ENCODE peak calls at places on chromosomes 2 and 18, in seven cellular contexts. D is stimulated activated CD4-positive, alpha-beta T cell treated with anti-CD3 and anti-CD28 coated beads, Interleukin-4, amount 100 ng/mL, for 1 hour; S is activated CD8-positive, alpha-beta T cell treated with anti-CD3 and anti-CD28 coated beads for 36 hours; G is psoas muscle; O is NCI-H1105; C is stimulated activated CD8-positive, alpha-beta memory T cell treated with anti-CD3 and anti-CD28 coated beads, Interleukin-2, amount 100 ng/mL, for 48 hours; E is fibroblast of villous mesenchyme. W is an unnamed sample.

GRCh38 chr18:8610442-8610801 is 1.2 kb downstream of the RAB12 start:
- DNase-seq in O (no peak), D (no peak), E (peak), S (no peak), G (no peak), C (no peak), W (no peak)

GRCh38 chr2:232984451-232985207 is 28.4 kb downstream of the NGEF start:
- DNase-seq in D (no peak), S (no peak), O (no peak), G (no peak), C (no peak), E (no peak), W (no peak)

GRCh38 chr18:62281684-62282083 is 43.4 kb upstream of the TNFRSF11A start:
- DNase-seq in D (no peak), C (no peak), S (no peak), E (peak), G (no peak), O (no peak), W (no peak)

GRCh38 chr2:189096769-189097447 is 82.7 kb downstream of the COL5A2 start:
- DNase-seq in D (no peak), E (peak), S (no peak), O (no peak), G (no peak), C (no peak), W (peak)

GRCh38 chr2:48043746-48044145 is 137.4 kb upstream of the FBXO11 start:
- DNase-seq in O (no peak), D (no peak), S (no peak), E (no peak), G (no peak), C (no peak), W (no peak)

GRCh38 chr2:135744761-135745314 is 3.2 kb downstream of the UBXN4 start:
- DNase-seq in C (peak), E (peak), S (peak), D (peak), O (no peak), G (no peak), W (peak)

GRCh38 chr2:3642521-3643215 is 15.3 kb upstream of the ALLC start:
- DNase-seq in O (no peak), E (no peak), C (no peak), G (peak), D (no peak), S (no peak), W (no peak)

GRCh38 chr2:65465857-65466256 is 33.5 kb upstream of the SPRED2 start:
- DNase-seq in C (no peak), E (no peak), O (no peak), D (no peak), G (no peak), S (no peak), W (no peak)

GRCh38 chr18:44937985-44938384 is 257.3 kb downstream of the SETBP1 start:
- DNase-seq in O (peak), D (no peak), C (no peak), E (no peak), G (no peak), S (no peak), W (peak)

GRCh38 chr2:31334311-31335026 is 80.1 kb downstream of the XDH start:
- DNase-seq in G (no peak), E (no peak), O (no peak), D (no peak), C (no peak), S (no peak), W (no peak)

GRCh38 chr2:241025639-241026038 is 27.2 kb downstream of the SNED1 start:
- DNase-seq in S (no peak), C (no peak), E (no peak), O (no peak), G (no peak), D (no peak), W (no peak)

GRCh38 chr2:21228041-21228895 is 104.5 kb downstream of the TDRD15 start:
- DNase-seq in S (no peak), D (no peak), E (no peak), C (no peak), G (no peak), O (no peak), W (no peak)

GRCh38 chr2:234091883-234092282 is 41.4 kb downstream of the SPP2 start:
- DNase-seq in S (no peak), D (no peak), E (no peak), C (no peak), O (peak), G (no peak), W (peak)

GRCh38 chr2:55743583-55743982 is 49.9 kb upstream of the PNPT1 start:
- DNase-seq in C (no peak), G (no peak), D (no peak), S (no peak), O (no peak), E (peak), W (no peak)

GRCh38 chr2:116952254-116952653 is 862.2 kb upstream of the DDX18 start:
- DNase-seq in S (no peak), D (no peak), G (no peak), C (no peak), O (no peak), E (no peak), W (peak)

GRCh38 chr2:104862061-104862941 is 8.4 kb downstream of the POU3F3 start:
- DNase-seq in E (no peak), G (no peak), D (no peak), O (peak), C (no peak), S (no peak), W (no peak)

GRCh38 chr18:63603772-63604171 is 16.6 kb downstream of the SERPINB13 start:
- DNase-seq in S (no peak), O (no peak), E (peak), D (no peak), G (no peak), C (no peak), W (no peak)

GRCh38 chr2:209141142-209141541 is 282.7 kb upstream of the MAP2 start:
- DNase-seq in E (no peak), G (no peak), D (no peak), O (no peak), C (no peak), S (no peak), W (no peak)

GRCh38 chr2:172969609-172970008 is 106.0 kb upstream of the MAP3K20 start:
- DNase-seq in D (no peak), E (no peak), O (no peak), C (no peak), G (no peak), S (no peak), W (no peak)

GRCh38 chr2:137179542-137179941 is 414.2 kb downstream of the THSD7B start:
- DNase-seq in O (no peak), G (no peak), S (no peak), C (no peak), E (no peak), D (no peak), W (no peak)

GRCh38 chr2:168134485-168134884 is 112.9 kb downstream of the STK39 start:
- DNase-seq in D (no peak), S (no peak), C (no peak), O (no peak), E (no peak), G (no peak), W (no peak)

GRCh38 chr2:43675646-43676321 is 445 bp downstream of the C1GALT1C1L start:
- DNase-seq in O (no peak), D (no peak), E (no peak), G (no peak), C (no peak), S (no peak), W (no peak)

GRCh38 chr2:9631976-9632700 is 1.3 kb upstream of the YWHAQ start:
- DNase-seq in G (no peak), S (no peak), E (peak), D (no peak), C (no peak), O (no peak), W (no peak)

GRCh38 chr18:35289293-35290069 is 548 bp downstream of the ZSCAN30 start:
- DNase-seq in C (no peak), D (peak), G (no peak), O (no peak), E (peak), S (peak), W (peak)